ENCODE peak calls at places on chromosomes 4 and X, in eight cellular contexts. J is hepatic stellate cell, B is ureter, Y is GDM1, P is T-cell, L is dermis blood vessel endothelial cell, K is SK-N-SH, T is lung microvascular endothelial cell. I is an unnamed sample.

GRCh38 chr4:139214039-139214534 is 37.1 kb upstream of the ELF2 start:
- DNase-seq in K (no peak), L (no peak), B (peak; percentile 45), P (no peak), T (no peak), Y (no peak), J (no peak), I (no peak)

GRCh38 chrX:63503541-63503940 is 152.4 kb upstream of the SPIN4 start:
- DNase-seq in L (peak; percentile 26), T (no peak), P (no peak), Y (no peak), J (peak; percentile 5), K (no peak), B (no peak), I (no peak)

GRCh38 chr4:101795704-101796103 is 5.2 kb downstream of the BANK1 start:
- DNase-seq in P (no peak), Y (no peak), L (no peak), J (no peak), K (no peak), T (no peak), B (no peak), I (no peak)

GRCh38 chr4:10622728-10623127 is 61.8 kb downstream of the CLNK start:
- DNase-seq in K (no peak), Y (no peak), J (no peak), B (no peak), P (no peak), L (peak; percentile 58), T (no peak), I (no peak)

GRCh38 chr4:20348411-20348810 is 96.7 kb downstream of the SLIT2 start:
- DNase-seq in T (no peak), K (no peak), B (no peak), Y (no peak), J (no peak), L (no peak), P (no peak), I (no peak)

GRCh38 chrX:122816288-122816687 is 367.8 kb upstream of the GRIA3 start:
- DNase-seq in J (no peak), Y (no peak), K (no peak), L (no peak), P (no peak), T (no peak), B (no peak), I (no peak)

GRCh38 chrX:134484039-134484438 is 24.1 kb downstream of the HPRT1 start:
- DNase-seq in J (no peak), L (peak; percentile 72), P (no peak), Y (no peak), K (peak; percentile 18), T (peak; percentile 75), B (no peak), I (no peak)

GRCh38 chr4:26807330-26807729 is 53.3 kb upstream of the STIM2 start:
- DNase-seq in K (no peak), P (no peak), L (no peak), Y (no peak), J (no peak), B (no peak), T (no peak), I (no peak)

GRCh38 chr4:128782076-128782715 is 27.3 kb upstream of the JADE1 start:
- DNase-seq in P (peak; percentile 74), L (peak; percentile 3), B (no peak), J (peak; percentile 15), K (peak; percentile 41), Y (peak; percentile 8), T (peak; percentile 52), I (no peak)

GRCh38 chrX:153450949-153451277 is 5.1 kb upstream of the TREX2 start:
- DNase-seq in T (no peak), Y (no peak), B (no peak), L (no peak), P (no peak), K (no peak), J (no peak), I (no peak)

GRCh38 chrX:30938295-30938694 is 49.2 kb upstream of the TAB3 start:
- DNase-seq in P (no peak), B (no peak), L (no peak), K (no peak), Y (no peak), T (no peak), J (no peak), I (no peak)

GRCh38 chrX:49291615-49292337 is 11.7 kb upstream of the GAGE10 start:
- DNase-seq in P (peak; percentile 70), K (peak; percentile 60), L (peak; percentile 67), J (peak; percentile 31), B (peak; percentile 69), Y (peak; percentile 59), T (peak; percentile 50), I (peak; percentile 76)

GRCh38 chr4:122842392-122842791 is 15.8 kb downstream of the FGF2 start:
- DNase-seq in T (no peak), B (no peak), P (no peak), Y (no peak), L (no peak), J (no peak), K (no peak), I (no peak)

GRCh38 chr4:125679989-125680388 is 365.2 kb downstream of the FAT4 start:
- DNase-seq in P (no peak), J (no peak), Y (no peak), K (no peak), T (no peak), B (no peak), L (no peak), I (no peak)

GRCh38 chrX:2371026-2371778 is 129.6 kb downstream of the DHRSX start:
- DNase-seq in P (no peak), J (no peak), B (no peak), K (no peak), L (peak; percentile 39), Y (no peak), T (peak; percentile 62), I (no peak)

GRCh38 chr4:76562161-76562560 is 127.1 kb downstream of the SHROOM3 start:
- DNase-seq in T (no peak), P (no peak), B (no peak), L (no peak), Y (no peak), K (no peak), J (peak; percentile 75), I (no peak)

GRCh38 chrX:97895751-97896150 is 1012.0 kb downstream of the RPA4 start:
- DNase-seq in L (no peak), B (no peak), K (no peak), J (peak; percentile 1), T (no peak), P (no peak), Y (no peak), I (no peak)

GRCh38 chr4:151811403-151811802 is 50.6 kb upstream of the GATB start:
- DNase-seq in T (no peak), K (no peak), L (no peak), P (no peak), J (no peak), Y (no peak), B (no peak), I (no peak)

GRCh38 chr4:184755278-184755677 is 21.4 kb upstream of the CENPU start:
- DNase-seq in L (no peak), K (no peak), B (no peak), Y (no peak), P (no peak), T (no peak), J (no peak), I (no peak)

GRCh38 chr4:4842476-4843441 is 16.7 kb upstream of the MSX1 start:
- DNase-seq in P (no peak), Y (no peak), L (no peak), B (no peak), K (no peak), T (no peak), J (no peak), I (no peak)

GRCh38 chrX:9429767-9430166 is 35.1 kb upstream of the TBL1X start:
- DNase-seq in B (no peak), Y (no peak), J (no peak), T (no peak), L (no peak), K (peak; percentile 25), P (no peak), I (no peak)

GRCh38 chrX:12352922-12353321 is 214.6 kb downstream of the FRMPD4 start:
- DNase-seq in Y (no peak), K (no peak), P (no peak), J (no peak), L (no peak), B (no peak), T (no peak), I (no peak)

GRCh38 chr4:47145630-47146029 is 114.3 kb downstream of the GABRB1 start:
- DNase-seq in J (peak; percentile 27), B (no peak), L (peak; percentile 2), Y (no peak), T (no peak), K (no peak), P (no peak), I (no peak)

GRCh38 chr4:129254126-129254525 is 158.2 kb downstream of the C4orf33 start:
- DNase-seq in T (no peak), B (no peak), K (no peak), J (no peak), P (no peak), L (no peak), Y (no peak), I (no peak)

GRCh38 chr4:44149242-44149641 is 299.4 kb downstream of the KCTD8 start:
- DNase-seq in Y (no peak), L (peak; percentile 55), K (no peak), P (no peak), J (no peak), B (no peak), T (peak; percentile 72), I (no peak)

GRCh38 chrX:54786972-54787371 is 11.1 kb downstream of the ITIH6 start:
- DNase-seq in L (no peak), K (no peak), P (peak; percentile 43), J (no peak), B (no peak), T (no peak), Y (no peak), I (peak; percentile 53)

GRCh38 chr4:40954119-40954668 is 204.4 kb downstream of the NSUN7 start:
- DNase-seq in K (no peak), J (no peak), P (no peak), Y (no peak), T (no peak), L (no peak), B (no peak), I (no peak)

GRCh38 chr4:180532691-180533090 is 1710.5 kb upstream of the TENM3 start:
- DNase-seq in J (no peak), T (no peak), Y (no peak), L (no peak), B (no peak), P (no peak), K (no peak), I (no peak)

GRCh38 chr4:113969935-113970334 is 9.5 kb downstream of the ARSJ start:
- DNase-seq in J (no peak), K (no peak), L (no peak), Y (no peak), B (no peak), T (no peak), P (no peak), I (no peak)

GRCh38 chr4:108311313-108311712 is 142.6 kb upstream of the LEF1 start:
- DNase-seq in L (no peak), K (no peak), J (no peak), T (no peak), P (no peak), Y (no peak), B (no peak), I (no peak)

GRCh38 chrX:150683536-150684146 is 9.6 kb upstream of the MTMR1 start:
- DNase-seq in P (no peak), T (peak; percentile 52), B (no peak), Y (peak; percentile 14), J (peak; percentile 14), L (peak; percentile 64), K (peak; percentile 43), I (peak; percentile 32)

I was measured in Calu3.